ENCODE peak calls at places on chromosomes 11 and 22, in eight cellular contexts. One of them, this sample, is unnamed. For H3K4me1, the result is how much of the 10 kb centered on the place peaks cover.

GRCh38 chr11:103650330-103650729 is 386.1 kb upstream of the DDI1 start:
- DNase-seq in A549: no peak
- DNase-seq in aorta: no peak
- DNase-seq in lung: no peak
- DNase-seq in left ventricle myocardium inferior: no peak
- DNase-seq in transverse colon: no peak
- DNase-seq in kidney: no peak
- DNase-seq in MM.1S: no peak
- DNase-seq in this sample: no peak

GRCh38 chr22:32448980-32449379 is 15.3 kb downstream of the BPIFC start:
- DNase-seq in A549: no peak
- DNase-seq in aorta: no peak
- DNase-seq in lung: peak
- DNase-seq in left ventricle myocardium inferior: no peak
- DNase-seq in transverse colon: no peak
- DNase-seq in kidney: no peak
- DNase-seq in MM.1S: no peak
- DNase-seq in this sample: no peak

GRCh38 chr11:67281552-67282150 is 7.5 kb upstream of the ANKRD13D start:
- DNase-seq in A549: no peak
- DNase-seq in aorta: peak
- DNase-seq in lung: no peak
- DNase-seq in left ventricle myocardium inferior: no peak
- DNase-seq in transverse colon: peak
- DNase-seq in kidney: peak
- DNase-seq in MM.1S: no peak
- DNase-seq in this sample: no peak

GRCh38 chr11:132311703-132312102 is 941.3 kb downstream of the NTM start:
- DNase-seq in A549: no peak
- DNase-seq in aorta: no peak
- DNase-seq in lung: no peak
- DNase-seq in left ventricle myocardium inferior: no peak
- DNase-seq in transverse colon: no peak
- DNase-seq in kidney: no peak
- DNase-seq in MM.1S: no peak
- DNase-seq in this sample: no peak

GRCh38 chr11:12888525-12889158 is 120.5 kb upstream of the RASSF10 start:
- DNase-seq in A549: peak
- DNase-seq in aorta: peak
- DNase-seq in lung: peak
- DNase-seq in left ventricle myocardium inferior: peak
- DNase-seq in transverse colon: peak
- DNase-seq in kidney: peak
- DNase-seq in MM.1S: peak
- DNase-seq in this sample: peak

GRCh38 chr11:134437821-134438220 is 25.8 kb upstream of the B3GAT1 start:
- DNase-seq in A549: no peak
- DNase-seq in aorta: no peak
- DNase-seq in lung: no peak
- DNase-seq in left ventricle myocardium inferior: no peak
- DNase-seq in transverse colon: no peak
- DNase-seq in kidney: no peak
- DNase-seq in MM.1S: no peak
- DNase-seq in this sample: no peak

GRCh38 chr11:6635082-6635932 is 16.1 kb upstream of the TPP1 start:
- DNase-seq in A549: no peak
- DNase-seq in aorta: no peak
- DNase-seq in lung: peak
- DNase-seq in left ventricle myocardium inferior: peak
- DNase-seq in transverse colon: peak
- DNase-seq in kidney: peak
- DNase-seq in MM.1S: no peak
- DNase-seq in this sample: no peak

GRCh38 chr11:125425601-125426000 is 70.5 kb downstream of the FEZ1 start:
- DNase-seq in A549: no peak
- DNase-seq in aorta: peak
- DNase-seq in lung: no peak
- DNase-seq in left ventricle myocardium inferior: peak
- DNase-seq in transverse colon: no peak
- DNase-seq in kidney: no peak
- DNase-seq in MM.1S: no peak
- DNase-seq in this sample: no peak

GRCh38 chr11:86193297-86194095 is 51.1 kb upstream of the EED start:
- DNase-seq in A549: peak
- DNase-seq in aorta: peak
- DNase-seq in lung: peak
- DNase-seq in left ventricle myocardium inferior: peak
- DNase-seq in transverse colon: peak
- DNase-seq in kidney: peak
- DNase-seq in MM.1S: peak
- DNase-seq in this sample: peak

GRCh38 chr11:98740335-98740734 is 280.4 kb upstream of the CNTN5 start:
- DNase-seq in A549: no peak
- DNase-seq in aorta: no peak
- DNase-seq in lung: no peak
- DNase-seq in left ventricle myocardium inferior: no peak
- DNase-seq in transverse colon: no peak
- DNase-seq in kidney: no peak
- DNase-seq in MM.1S: no peak
- DNase-seq in this sample: no peak

GRCh38 chr11:69392104-69392653 is 89.3 kb upstream of the LINC01488 start:
- DNase-seq in A549: no peak
- DNase-seq in aorta: no peak
- DNase-seq in lung: no peak
- DNase-seq in left ventricle myocardium inferior: no peak
- DNase-seq in transverse colon: no peak
- DNase-seq in kidney: peak
- DNase-seq in MM.1S: no peak
- DNase-seq in this sample: no peak

GRCh38 chr11:55719608-55720160 is 53.6 kb upstream of the OR5D13 start:
- DNase-seq in A549: no peak
- DNase-seq in aorta: no peak
- DNase-seq in lung: no peak
- DNase-seq in left ventricle myocardium inferior: no peak
- DNase-seq in transverse colon: no peak
- DNase-seq in kidney: no peak
- DNase-seq in MM.1S: no peak
- DNase-seq in this sample: no peak

GRCh38 chr11:109062445-109062844 is 359.5 kb upstream of the C11orf87 start:
- DNase-seq in A549: no peak
- DNase-seq in aorta: no peak
- DNase-seq in lung: no peak
- DNase-seq in left ventricle myocardium inferior: no peak
- DNase-seq in transverse colon: no peak
- DNase-seq in kidney: no peak
- DNase-seq in MM.1S: peak
- DNase-seq in this sample: no peak

GRCh38 chr11:20355221-20356219 is 8.0 kb upstream of the HTATIP2 start:
- DNase-seq in A549: peak
- DNase-seq in aorta: no peak
- DNase-seq in lung: no peak
- DNase-seq in left ventricle myocardium inferior: no peak
- DNase-seq in transverse colon: peak
- DNase-seq in kidney: no peak
- DNase-seq in MM.1S: peak
- DNase-seq in this sample: peak

GRCh38 chr11:11661356-11662040 is 39.7 kb upstream of the GALNT18 start:
- DNase-seq in A549: no peak
- DNase-seq in aorta: no peak
- DNase-seq in lung: no peak
- DNase-seq in left ventricle myocardium inferior: no peak
- DNase-seq in transverse colon: no peak
- DNase-seq in kidney: no peak
- DNase-seq in MM.1S: no peak
- DNase-seq in this sample: no peak

GRCh38 chr22:20069331-20070042 is 10.6 kb upstream of the DGCR8 start:
- DNase-seq in A549: no peak
- DNase-seq in aorta: peak
- DNase-seq in lung: no peak
- DNase-seq in left ventricle myocardium inferior: no peak
- DNase-seq in transverse colon: no peak
- DNase-seq in kidney: no peak
- DNase-seq in MM.1S: no peak
- DNase-seq in this sample: no peak

GRCh38 chr11:114162719-114163123 is 103.2 kb downstream of the ZBTB16 start:
- DNase-seq in A549: peak
- DNase-seq in aorta: peak
- DNase-seq in lung: peak
- DNase-seq in left ventricle myocardium inferior: peak
- DNase-seq in transverse colon: peak
- DNase-seq in kidney: peak
- DNase-seq in MM.1S: no peak
- DNase-seq in this sample: no peak

GRCh38 chr22:35400335-35400680 is 368 bp downstream of the MCM5 start:
- DNase-seq in A549: no peak
- DNase-seq in aorta: no peak
- DNase-seq in lung: no peak
- DNase-seq in left ventricle myocardium inferior: no peak
- DNase-seq in transverse colon: no peak
- DNase-seq in kidney: peak
- DNase-seq in MM.1S: peak
- DNase-seq in this sample: no peak
- H3K4me1 ChIP-seq in A549: half or more
- H3K4me1 ChIP-seq in aorta: under half
- H3K4me1 ChIP-seq in lung: under half
- H3K4me1 ChIP-seq in left ventricle myocardium inferior: under half
- H3K4me1 ChIP-seq in transverse colon: under half
- H3K4me1 ChIP-seq in kidney: under half
- H3K4me1 ChIP-seq in MM.1S: under half
- H3K4me1 ChIP-seq in this sample: under half

DNA sequence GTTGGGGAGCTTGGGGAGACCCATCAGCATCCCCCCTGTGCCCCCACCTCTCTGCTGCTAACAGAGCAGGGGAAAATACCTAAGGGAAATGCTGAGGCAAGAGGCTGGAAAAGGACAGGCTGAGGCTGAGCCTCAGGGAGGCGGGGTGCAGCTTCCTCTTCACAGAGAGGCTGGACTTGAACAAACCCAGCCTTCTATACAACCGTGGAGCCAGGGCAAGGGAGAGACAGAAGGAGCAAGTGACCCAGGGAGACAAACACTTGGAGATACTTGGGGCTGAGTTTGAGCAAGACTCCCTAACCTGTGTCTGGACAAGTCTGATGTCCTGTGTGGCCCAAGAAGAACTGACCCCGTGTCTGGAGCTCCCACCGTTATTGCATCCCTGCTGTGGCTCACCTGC is at the start of gene SLCO2B1:
- DNase-seq in A549: no peak
- DNase-seq in aorta: peak
- DNase-seq in lung: no peak
- DNase-seq in left ventricle myocardium inferior: peak
- DNase-seq in transverse colon: peak
- DNase-seq in kidney: no peak
- DNase-seq in MM.1S: no peak
- DNase-seq in this sample: no peak
- H3K4me1 ChIP-seq in A549: under half
- H3K4me1 ChIP-seq in aorta: under half
- H3K4me1 ChIP-seq in lung: under half
- H3K4me1 ChIP-seq in left ventricle myocardium inferior: half or more
- H3K4me1 ChIP-seq in transverse colon: half or more
- H3K4me1 ChIP-seq in kidney: under half
- H3K4me1 ChIP-seq in MM.1S: under half
- H3K4me1 ChIP-seq in this sample: under half

DNA sequence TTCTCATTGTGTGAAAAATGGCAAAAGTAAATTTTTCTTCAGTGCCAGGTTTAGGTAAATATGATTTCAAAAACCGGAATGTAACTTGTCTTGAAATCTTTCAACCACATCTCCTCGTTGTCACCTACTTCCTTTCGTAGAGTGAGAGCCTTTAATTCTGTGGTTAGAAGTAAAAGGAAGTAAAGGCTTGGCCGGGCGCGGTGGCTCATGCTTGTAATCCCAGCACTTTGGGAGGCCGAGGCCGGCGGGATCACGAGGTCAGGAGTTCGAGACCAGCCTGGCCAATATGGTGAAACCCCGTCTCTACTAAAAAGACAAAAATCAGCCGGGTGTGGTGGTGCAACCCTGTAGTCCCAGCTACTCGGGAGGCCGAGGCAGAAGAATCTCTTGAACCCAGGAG is 29.8 kb downstream of the SGSM3 start:
- DNase-seq in A549: no peak
- DNase-seq in aorta: peak
- DNase-seq in lung: no peak
- DNase-seq in left ventricle myocardium inferior: no peak
- DNase-seq in transverse colon: peak
- DNase-seq in kidney: no peak
- DNase-seq in MM.1S: no peak
- DNase-seq in this sample: peak
- H3K4me1 ChIP-seq in A549: under half
- H3K4me1 ChIP-seq in aorta: under half
- H3K4me1 ChIP-seq in lung: under half
- H3K4me1 ChIP-seq in left ventricle myocardium inferior: under half
- H3K4me1 ChIP-seq in transverse colon: under half
- H3K4me1 ChIP-seq in kidney: under half
- H3K4me1 ChIP-seq in MM.1S: under half
- H3K4me1 ChIP-seq in this sample: under half

GRCh38 chr11:106062592-106062949 is 14.6 kb downstream of the KBTBD3 start:
- DNase-seq in A549: no peak
- DNase-seq in aorta: no peak
- DNase-seq in lung: no peak
- DNase-seq in left ventricle myocardium inferior: no peak
- DNase-seq in transverse colon: no peak
- DNase-seq in kidney: no peak
- DNase-seq in MM.1S: no peak
- DNase-seq in this sample: no peak

GRCh38 chr11:106061936-106062591 is 15.1 kb downstream of the KBTBD3 start:
- DNase-seq in A549: no peak
- DNase-seq in aorta: no peak
- DNase-seq in lung: no peak
- DNase-seq in left ventricle myocardium inferior: no peak
- DNase-seq in transverse colon: no peak
- DNase-seq in kidney: no peak
- DNase-seq in MM.1S: peak
- DNase-seq in this sample: no peak

GRCh38 chr11:106061249-106061794 is 15.8 kb downstream of the KBTBD3 start:
- DNase-seq in A549: no peak
- DNase-seq in aorta: no peak
- DNase-seq in lung: no peak
- DNase-seq in left ventricle myocardium inferior: no peak
- DNase-seq in transverse colon: no peak
- DNase-seq in kidney: no peak
- DNase-seq in MM.1S: no peak
- DNase-seq in this sample: no peak

GRCh38 chr11:106063009-106063408 is 14.1 kb downstream of the KBTBD3 start:
- DNase-seq in A549: no peak
- DNase-seq in aorta: no peak
- DNase-seq in lung: no peak
- DNase-seq in left ventricle myocardium inferior: no peak
- DNase-seq in transverse colon: no peak
- DNase-seq in kidney: no peak
- DNase-seq in MM.1S: peak
- DNase-seq in this sample: no peak

DNA sequence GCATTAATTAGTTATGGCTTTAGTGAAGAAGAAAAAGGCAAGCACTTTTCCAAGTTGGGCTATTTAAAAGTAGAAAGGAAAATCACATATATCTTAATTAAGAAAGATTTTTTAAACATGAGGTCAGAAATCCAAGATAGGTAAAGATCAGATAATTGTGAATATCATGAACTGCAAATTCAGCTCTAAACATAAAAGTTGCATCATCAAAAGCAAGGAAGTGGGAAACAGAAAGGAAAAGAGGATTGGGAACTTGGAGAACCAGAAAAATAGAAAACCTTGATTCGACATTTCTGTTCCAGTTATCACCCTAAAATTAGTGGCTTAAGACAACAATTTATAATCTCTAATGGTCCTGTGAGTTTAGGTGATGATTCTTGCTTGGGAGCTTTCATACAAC is 17.5 kb downstream of the KBTBD3 start:
- DNase-seq in A549: no peak
- DNase-seq in aorta: no peak
- DNase-seq in lung: no peak
- DNase-seq in left ventricle myocardium inferior: no peak
- DNase-seq in transverse colon: no peak
- DNase-seq in kidney: no peak
- DNase-seq in MM.1S: no peak
- DNase-seq in this sample: no peak
- H3K4me1 ChIP-seq in A549: under half
- H3K4me1 ChIP-seq in aorta: under half
- H3K4me1 ChIP-seq in lung: under half
- H3K4me1 ChIP-seq in left ventricle myocardium inferior: under half
- H3K4me1 ChIP-seq in transverse colon: under half
- H3K4me1 ChIP-seq in kidney: under half
- H3K4me1 ChIP-seq in MM.1S: under half
- H3K4me1 ChIP-seq in this sample: under half

This sample was measured in effector memory CD4-positive, alpha-beta T cell.